ENCODE peak calls at places on chromosomes 3 and 15, in ten cellular contexts. Y, J, H, K, P, G, A, S, X and M are unnamed samples.

GRCh38 chr3:107739227-107739626 is 216.5 kb downstream of the BBX start:
- DNase-seq in P (no peak), G (no peak), J (no peak), X (no peak), A (no peak), Y (no peak), K (no peak), S (no peak), H (no peak), M (no peak)

GRCh38 chr3:126136428-126137220 is 43.8 kb downstream of the ALDH1L1 start:
- DNase-seq in H (peak), X (no peak), K (no peak), A (no peak), P (no peak), J (no peak), S (no peak), Y (no peak), G (peak), M (no peak)

GRCh38 chr3:12280333-12280732 is 8.5 kb upstream of the PPARG start:
- DNase-seq in A (no peak), Y (no peak), S (no peak), J (no peak), X (no peak), G (no peak), H (no peak), P (no peak), K (no peak), M (no peak)

GRCh38 chr15:31216210-31216911 is 110.3 kb upstream of the KLF13 start:
- DNase-seq in S (peak), H (peak), K (peak), A (peak), X (peak), P (peak), G (peak), Y (peak), J (no peak), M (peak)

GRCh38 chr3:98556164-98557130 is 24.7 kb downstream of the GPR15 start:
- DNase-seq in H (no peak), Y (no peak), K (no peak), P (no peak), G (no peak), A (no peak), X (peak), J (no peak), S (no peak), M (no peak)

GRCh38 chr3:38001456-38002081 is 11.0 kb downstream of the VILL start:
- DNase-seq in S (no peak), P (no peak), H (no peak), G (peak), K (peak), J (no peak), Y (no peak), A (no peak), X (no peak), M (peak)

GRCh38 chr15:65409284-65409631 is 13.5 kb downstream of the IGDCC4 start:
- DNase-seq in Y (peak), G (no peak), H (no peak), J (peak), A (peak), X (peak), K (no peak), S (no peak), P (no peak), M (no peak)

GRCh38 chr15:51888593-51889195 is 59.2 kb downstream of the TMOD3 start:
- DNase-seq in Y (peak), A (peak), J (no peak), H (no peak), S (peak), K (peak), X (peak), P (no peak), G (no peak), M (no peak)

GRCh38 chr15:55897560-55898336 is 95.7 kb downstream of the NEDD4 start:
- DNase-seq in Y (peak), G (peak), H (no peak), X (peak), K (peak), P (no peak), S (peak), J (no peak), A (peak), M (peak)

GRCh38 chr15:34213690-34214089 is 3.8 kb upstream of the KATNBL1 start:
- DNase-seq in G (no peak), J (no peak), S (no peak), P (no peak), K (no peak), A (no peak), Y (no peak), H (no peak), X (no peak), M (no peak)

GRCh38 chr3:112411425-112411824 is 78.5 kb downstream of the CD200 start:
- DNase-seq in Y (peak), H (no peak), X (no peak), S (no peak), P (no peak), K (no peak), G (no peak), A (no peak), J (no peak), M (no peak)

GRCh38 chr15:84659904-84660781 is 2.1 kb upstream of the NMB start:
- DNase-seq in P (no peak), G (no peak), H (no peak), K (no peak), Y (no peak), J (no peak), A (no peak), X (no peak), S (no peak), M (no peak)

GRCh38 chr3:13148126-13148525 is 74.9 kb upstream of the IQSEC1 start:
- DNase-seq in S (no peak), J (no peak), Y (no peak), G (no peak), A (no peak), K (no peak), P (no peak), H (no peak), X (no peak), M (no peak)

GRCh38 chr3:30654269-30654668 is 47.9 kb downstream of the TGFBR2 start:
- DNase-seq in K (no peak), J (no peak), Y (no peak), P (no peak), H (no peak), G (no peak), A (no peak), S (no peak), X (no peak), M (no peak)
- H3K4me3 ChIP-seq in K (no peak), J (no peak), Y (no peak), P (no peak), H (no peak), G (no peak), A (no peak), S (no peak), X (no peak), M (no peak)

DNA sequence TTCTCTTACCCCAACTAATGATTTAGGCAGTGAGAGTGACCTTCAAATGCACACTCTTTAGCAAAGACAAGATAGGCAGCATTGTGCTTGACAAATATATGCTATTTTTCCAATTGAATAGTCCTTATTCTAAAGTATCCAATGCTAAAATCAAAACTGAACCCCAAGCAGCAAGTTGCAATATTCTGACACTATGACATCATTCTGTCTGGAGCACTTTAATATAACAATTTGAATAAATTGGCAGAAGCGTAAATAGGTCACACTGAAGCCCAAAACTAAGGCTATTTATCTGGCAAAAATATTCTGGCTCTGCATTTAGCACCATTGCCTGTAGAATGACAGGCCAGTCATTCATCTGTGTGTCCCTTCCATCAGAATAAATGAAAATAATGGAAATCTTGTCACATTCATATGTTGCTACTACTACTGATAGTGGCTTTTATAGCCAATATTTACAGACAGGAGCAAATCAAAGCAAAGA is 2.9 kb downstream of the CBLB start:
- DNase-seq in X (peak), G (no peak), A (no peak), Y (no peak), H (no peak), J (no peak), S (no peak), P (no peak), K (no peak), M (no peak)
- H3K4me3 ChIP-seq in X (peak), G (no peak), A (no peak), Y (peak), H (peak), J (peak), S (peak), P (peak), K (no peak), M (no peak)

GRCh38 chr15:100959066-100960050 is 40.2 kb downstream of the LRRK1 start:
- DNase-seq in H (no peak), X (no peak), G (no peak), J (no peak), P (no peak), K (peak), Y (no peak), A (no peak), S (no peak), M (no peak)
- H3K4me3 ChIP-seq in H (no peak), X (no peak), G (no peak), J (no peak), P (peak), K (peak), Y (no peak), A (no peak), S (no peak), M (no peak)

GRCh38 chr15:99124641-99125040 is 19.8 kb downstream of the SYNM start:
- DNase-seq in Y (no peak), X (no peak), G (no peak), H (no peak), A (peak), J (no peak), P (no peak), K (no peak), S (no peak), M (no peak)
- H3K4me3 ChIP-seq in Y (no peak), X (no peak), G (no peak), H (no peak), A (no peak), J (no peak), P (peak), K (no peak), S (no peak), M (no peak)